ENCODE peak calls at places on chromosomes 6 and 20, in five cellular contexts. H is HepG2, L is WERI-Rb-1, J is heart left ventricle, C is mucosa of descending colon. O is an unnamed sample.

GRCh38 chr6:37049990-37050853 is 44.8 kb downstream of the FGD2 start:
- DNase-seq in C (peak), L (no peak), H (no peak), J (peak), O (no peak)

GRCh38 chr20:23078351-23078993 is 7.7 kb downstream of the CD93 start:
- DNase-seq in H (no peak), C (no peak), J (no peak), L (peak), O (no peak)

GRCh38 chr6:89131599-89131998 is 13.7 kb upstream of the SRSF12 start:
- DNase-seq in L (no peak), C (no peak), H (no peak), J (no peak), O (no peak)

GRCh38 chr6:32216292-32216691 is 7.6 kb downstream of the NOTCH4 start:
- DNase-seq in C (no peak), H (no peak), J (no peak), L (no peak), O (no peak)

GRCh38 chr20:11569163-11569562 is 348.5 kb upstream of the BTBD3 start:
- DNase-seq in J (no peak), L (peak), H (no peak), C (no peak), O (no peak)

GRCh38 chr20:48847498-48848205 is 19.9 kb upstream of the PREX1 start:
- DNase-seq in H (no peak), L (no peak), J (no peak), C (no peak), O (no peak)

GRCh38 chr20:9052136-9052535 is 16.8 kb upstream of the PLCB4 start:
- DNase-seq in C (no peak), H (no peak), J (no peak), L (peak), O (no peak)

GRCh38 chr6:27260836-27261375 is 13.4 kb downstream of the PRSS16 start:
- DNase-seq in J (no peak), C (no peak), L (no peak), H (no peak), O (no peak)

GRCh38 chr20:64102647-64103354 is 4.6 kb downstream of the NPBWR2 start:
- DNase-seq in J (peak), H (no peak), C (no peak), L (peak), O (no peak)

GRCh38 chr6:13431861-13432465 is 55.4 kb downstream of the GFOD1 start:
- DNase-seq in C (no peak), L (no peak), J (no peak), H (peak), O (peak)

GRCh38 chr20:43220612-43221011 is 30.9 kb upstream of the PTPRT start:
- DNase-seq in H (no peak), C (no peak), J (no peak), L (no peak), O (peak)

GRCh38 chr6:66865771-66866170 is 1158.7 kb upstream of the EYS start:
- DNase-seq in C (no peak), J (no peak), L (no peak), H (no peak), O (peak)

DNA sequence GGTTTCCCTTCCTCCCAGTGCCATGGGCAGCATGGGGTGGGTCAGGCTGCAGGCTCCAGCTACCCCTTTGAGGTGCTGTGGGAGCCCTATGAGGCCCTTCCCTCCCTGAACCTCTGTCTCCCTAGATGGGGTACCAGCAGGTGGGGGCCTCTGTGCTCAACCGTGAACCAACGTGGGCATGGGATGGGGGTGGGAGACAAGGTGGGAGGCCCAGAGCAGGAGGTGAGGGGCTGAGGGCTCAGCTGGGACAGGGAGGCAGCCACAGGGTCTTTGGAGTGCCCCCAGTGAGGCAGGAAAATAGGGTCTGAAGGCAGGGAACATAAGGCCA is 33.3 kb downstream of the SUN5 start:
- DNase-seq in L (no peak), J (no peak), C (no peak), H (no peak), O (no peak)
- TF ChIP-seq CTCF in L (no peak), J (no peak), C (no peak), H (no peak), O (no peak)

GRCh38 chr6:18277181-18278006 is 13.1 kb upstream of the DEK start:
- DNase-seq in C (no peak), L (peak), J (no peak), H (no peak), O (no peak)
- H3K4me3 ChIP-seq in C (no peak), L (peak), J (peak), H (peak), O (peak)

GRCh38 chr6:145139895-145140294 is 595.4 kb downstream of the EPM2A start:
- DNase-seq in C (no peak), H (no peak), L (no peak), J (no peak), O (no peak)

GRCh38 chr6:145138469-145139185 is 596.7 kb downstream of the EPM2A start:
- DNase-seq in C (no peak), J (no peak), L (no peak), H (no peak), O (no peak)

GRCh38 chr6:145141609-145142008 is 593.7 kb downstream of the EPM2A start:
- DNase-seq in J (no peak), L (no peak), C (no peak), H (no peak), O (no peak)

GRCh38 chr6:145137425-145137824 is 597.9 kb downstream of the EPM2A start:
- DNase-seq in C (no peak), H (peak), L (no peak), J (no peak), O (peak)

DNA sequence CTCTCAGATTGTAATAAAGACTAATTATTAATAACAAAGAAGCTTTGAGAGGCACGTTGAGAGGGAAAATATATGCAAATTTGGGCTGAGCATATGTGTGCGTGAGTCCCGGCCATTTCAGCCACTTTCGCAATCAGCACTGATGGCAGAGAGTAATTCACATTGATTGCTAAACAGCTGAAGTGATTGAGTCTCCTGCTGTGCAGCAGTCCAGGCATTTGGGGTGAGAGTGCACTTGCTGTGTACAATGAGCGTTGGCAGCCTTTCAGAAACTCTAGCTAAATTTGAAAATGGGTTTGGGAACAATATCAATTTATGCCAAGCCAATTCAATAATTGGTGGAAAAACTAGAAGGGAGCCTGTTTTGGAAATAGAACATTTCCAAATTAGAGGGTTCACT is 595.9 kb downstream of the EPM2A start:
- DNase-seq in H (no peak), J (no peak), C (no peak), L (no peak), O (no peak)
- TF ChIP-seq CTCF in H (no peak), J (no peak), C (no peak), L (no peak), O (no peak)

GRCh38 chr6:149964243-149965190 is 774 bp downstream of the ULBP1 start:
- DNase-seq in J (no peak), C (no peak), H (no peak), L (no peak), O (no peak)

GRCh38 chr6:149962461-149963211 is 1.1 kb upstream of the ULBP1 start:
- DNase-seq in L (no peak), H (no peak), C (no peak), J (no peak), O (no peak)

GRCh38 chr6:149963462-149964242 is at the start of gene ULBP1:
- DNase-seq in C (peak), J (peak), L (peak), H (no peak), O (peak)

GRCh38 chr6:149961728-149962425 is 1.9 kb upstream of the ULBP1 start:
- DNase-seq in H (no peak), L (peak), J (no peak), C (no peak), O (peak)

DNA sequence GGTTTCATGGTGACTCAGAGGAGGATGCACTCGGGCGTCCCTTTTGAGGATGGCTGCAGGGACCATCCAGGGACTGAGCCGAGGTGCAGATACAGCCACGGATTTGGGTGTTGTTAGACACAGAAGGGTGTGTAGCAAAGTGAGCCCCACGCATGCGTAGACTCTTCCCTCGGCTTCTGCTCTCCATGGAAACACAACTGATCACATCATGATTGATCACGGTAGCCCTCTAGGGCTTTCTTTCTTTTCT is 606 bp upstream of the ULBP1 start:
- DNase-seq in H (no peak), C (no peak), J (no peak), L (peak), O (peak)
- H3K4me3 ChIP-seq in H (no peak), C (no peak), J (peak), L (peak), O (peak)

GRCh38 chr6:144094731-144095133 is 641 bp downstream of the SF3B5 start:
- DNase-seq in H (no peak), L (no peak), J (no peak), C (no peak), O (no peak)

GRCh38 chr6:144098993-144099392 is 3.6 kb upstream of the SF3B5 start:
- DNase-seq in H (no peak), J (no peak), L (no peak), C (no peak), O (no peak)

GRCh38 chr6:144093658-144094057 is 1.7 kb downstream of the SF3B5 start:
- DNase-seq in H (no peak), J (no peak), C (no peak), L (no peak), O (no peak)

GRCh38 chr6:144093236-144093635 is 2.1 kb downstream of the SF3B5 start:
- DNase-seq in C (no peak), H (no peak), L (no peak), J (no peak), O (no peak)

DNA sequence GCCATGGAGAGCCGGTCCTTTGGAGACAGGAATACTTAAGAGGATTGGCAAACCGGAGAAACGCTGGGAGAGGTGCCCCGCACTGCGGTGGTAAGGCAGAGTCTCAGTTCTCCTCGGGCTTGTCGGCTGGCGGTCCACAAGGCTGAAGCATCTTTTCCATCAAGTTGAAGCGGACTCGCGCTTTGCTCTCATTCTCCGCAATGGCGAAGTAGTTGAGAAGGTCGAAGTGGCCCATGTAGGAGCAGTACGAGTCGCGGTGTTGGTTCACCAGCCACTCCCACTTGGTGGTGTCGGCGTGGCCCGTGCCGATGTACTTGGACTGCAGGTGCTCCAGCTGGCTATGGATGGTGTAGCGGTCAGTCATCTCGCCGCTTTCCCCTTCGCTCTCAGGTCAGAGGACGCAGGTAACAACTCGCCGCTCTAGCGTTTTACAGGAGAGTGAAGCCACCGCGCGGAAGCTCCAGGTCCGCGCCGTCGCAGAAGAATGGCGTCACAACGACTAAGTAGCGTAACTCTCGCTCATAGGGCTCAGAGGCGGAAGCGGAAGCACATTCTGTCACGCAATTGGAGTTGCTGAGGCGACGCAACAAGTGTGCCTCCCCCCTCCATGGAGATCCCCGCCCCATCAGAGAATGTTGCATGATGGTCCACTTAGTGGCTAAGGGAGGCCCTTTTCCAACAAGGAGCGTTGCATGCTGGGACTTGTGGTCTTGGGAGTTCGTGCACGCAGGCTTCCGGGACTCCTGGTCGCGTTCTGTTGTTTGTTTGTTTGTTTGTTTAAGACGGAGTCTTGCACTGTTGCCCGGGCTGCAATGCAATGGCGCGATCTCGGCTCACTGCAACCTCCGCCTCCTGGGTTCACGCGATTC is at the start of gene SF3B5:
- DNase-seq in L (peak), C (peak), J (peak), H (peak), O (peak)
- TF ChIP-seq CTCF in L (no peak), C (no peak), J (no peak), H (no peak), O (no peak)

GRCh38 chr20:7195704-7196103 is 428.2 kb downstream of the BMP2 start:
- DNase-seq in H (no peak), J (peak), C (no peak), L (no peak), O (peak)

GRCh38 chr20:7196481-7196880 is 429.0 kb downstream of the BMP2 start:
- DNase-seq in H (no peak), L (no peak), J (no peak), C (no peak), O (peak)

GRCh38 chr20:7193681-7194080 is 426.2 kb downstream of the BMP2 start:
- DNase-seq in J (no peak), C (no peak), H (no peak), L (no peak), O (no peak)
- H3K4me3 ChIP-seq in J (no peak), C (no peak), H (no peak), L (no peak), O (no peak)

GRCh38 chr20:3613821-3614440 is 49.3 kb downstream of the GFRA4 start:
- DNase-seq in C (no peak), H (no peak), J (no peak), L (no peak), O (peak)

GRCh38 chr20:3614509-3614908 is 48.7 kb downstream of the GFRA4 start:
- DNase-seq in J (no peak), C (no peak), L (no peak), H (no peak), O (peak)

GRCh38 chr20:3616250-3616649 is 46.9 kb downstream of the GFRA4 start:
- DNase-seq in J (peak), H (no peak), L (no peak), C (no peak), O (no peak)

GRCh38 chr20:3612795-3613560 is 50.2 kb downstream of the GFRA4 start:
- DNase-seq in H (no peak), C (no peak), J (no peak), L (no peak), O (no peak)
- TF ChIP-seq CTCF in H (no peak), C (no peak), J (no peak), L (no peak), O (no peak)

O was measured in bronchial epithelial cell.